ENCODE peak calls at places on chromosomes 2 and 18, in seven cellular contexts. One of them, this sample, is unnamed.

GRCh38 chr18:812673-813404 is 797 bp upstream of the YES1 start:
- DNase-seq in colonic mucosa: peak; percentile 80
- DNase-seq in tibial artery: peak; percentile 90
- DNase-seq in CD8-positive, alpha-beta memory T cell: peak; percentile 81
- DNase-seq in psoas muscle: peak; percentile 87
- DNase-seq in heart right ventricle: peak; percentile 81
- DNase-seq in CD4-positive, CD25-positive, alpha-beta regulatory T cell: peak; percentile 83
- DNase-seq in this sample: peak; percentile 79

GRCh38 chr2:204313256-204313655 is 232.0 kb upstream of the PARD3B start:
- DNase-seq in tibial artery: no peak
- DNase-seq in heart right ventricle: peak; percentile 25
- DNase-seq in colonic mucosa: no peak
- DNase-seq in CD8-positive, alpha-beta memory T cell: no peak
- DNase-seq in psoas muscle: no peak
- DNase-seq in CD4-positive, CD25-positive, alpha-beta regulatory T cell: no peak
- DNase-seq in this sample: no peak

GRCh38 chr2:20667531-20668401 is 822 bp downstream of the GDF7 start:
- DNase-seq in CD8-positive, alpha-beta memory T cell: no peak
- DNase-seq in tibial artery: peak; percentile 71
- DNase-seq in CD4-positive, CD25-positive, alpha-beta regulatory T cell: no peak
- DNase-seq in heart right ventricle: no peak
- DNase-seq in colonic mucosa: no peak
- DNase-seq in psoas muscle: no peak
- DNase-seq in this sample: no peak

GRCh38 chr2:23434721-23435121 is 49.7 kb downstream of the KLHL29 start:
- DNase-seq in tibial artery: peak; percentile 55
- DNase-seq in CD8-positive, alpha-beta memory T cell: no peak
- DNase-seq in heart right ventricle: no peak
- DNase-seq in colonic mucosa: no peak
- DNase-seq in psoas muscle: no peak
- DNase-seq in CD4-positive, CD25-positive, alpha-beta regulatory T cell: no peak
- DNase-seq in this sample: no peak

GRCh38 chr2:187499941-187500532 is 52.0 kb upstream of the CALCRL start:
- DNase-seq in tibial artery: no peak
- DNase-seq in heart right ventricle: peak; percentile 57
- DNase-seq in psoas muscle: peak; percentile 48
- DNase-seq in colonic mucosa: peak; percentile 61
- DNase-seq in CD4-positive, CD25-positive, alpha-beta regulatory T cell: peak; percentile 36
- DNase-seq in CD8-positive, alpha-beta memory T cell: no peak
- DNase-seq in this sample: no peak

GRCh38 chr2:238841542-238842181 is 6.2 kb upstream of the TWIST2 start:
- DNase-seq in CD4-positive, CD25-positive, alpha-beta regulatory T cell: no peak
- DNase-seq in CD8-positive, alpha-beta memory T cell: no peak
- DNase-seq in tibial artery: no peak
- DNase-seq in heart right ventricle: no peak
- DNase-seq in colonic mucosa: no peak
- DNase-seq in psoas muscle: no peak
- DNase-seq in this sample: no peak

GRCh38 chr18:75179819-75180600 is 28.9 kb downstream of the PTGR3 start:
- DNase-seq in psoas muscle: no peak
- DNase-seq in heart right ventricle: no peak
- DNase-seq in colonic mucosa: no peak
- DNase-seq in CD4-positive, CD25-positive, alpha-beta regulatory T cell: no peak
- DNase-seq in CD8-positive, alpha-beta memory T cell: no peak
- DNase-seq in tibial artery: no peak
- DNase-seq in this sample: no peak

GRCh38 chr18:79401494-79402208 is 5.9 kb downstream of the NFATC1 start:
- DNase-seq in tibial artery: no peak
- DNase-seq in heart right ventricle: no peak
- DNase-seq in CD8-positive, alpha-beta memory T cell: no peak
- DNase-seq in CD4-positive, CD25-positive, alpha-beta regulatory T cell: peak; percentile 35
- DNase-seq in psoas muscle: peak; percentile 65
- DNase-seq in colonic mucosa: no peak
- DNase-seq in this sample: no peak

GRCh38 chr2:9191044-9191481 is 15.5 kb upstream of the ASAP2 start:
- DNase-seq in CD4-positive, CD25-positive, alpha-beta regulatory T cell: no peak
- DNase-seq in heart right ventricle: peak; percentile 86
- DNase-seq in colonic mucosa: no peak
- DNase-seq in psoas muscle: peak; percentile 84
- DNase-seq in tibial artery: peak; percentile 97
- DNase-seq in CD8-positive, alpha-beta memory T cell: no peak
- DNase-seq in this sample: no peak

GRCh38 chr2:143160732-143161707 is 31.8 kb downstream of the ARHGAP15 start:
- DNase-seq in tibial artery: no peak
- DNase-seq in colonic mucosa: no peak
- DNase-seq in heart right ventricle: no peak
- DNase-seq in psoas muscle: no peak
- DNase-seq in CD8-positive, alpha-beta memory T cell: no peak
- DNase-seq in CD4-positive, CD25-positive, alpha-beta regulatory T cell: no peak
- DNase-seq in this sample: no peak

GRCh38 chr18:22604390-22604985 is 186.8 kb upstream of the CTAGE1 start:
- DNase-seq in tibial artery: peak; percentile 82
- DNase-seq in CD8-positive, alpha-beta memory T cell: no peak
- DNase-seq in CD4-positive, CD25-positive, alpha-beta regulatory T cell: no peak
- DNase-seq in colonic mucosa: no peak
- DNase-seq in heart right ventricle: peak; percentile 79
- DNase-seq in psoas muscle: peak; percentile 57
- DNase-seq in this sample: no peak

GRCh38 chr2:186641807-186642321 is 52.0 kb upstream of the FAM171B start:
- DNase-seq in tibial artery: no peak
- DNase-seq in heart right ventricle: peak; percentile 45
- DNase-seq in CD8-positive, alpha-beta memory T cell: peak; percentile 17
- DNase-seq in colonic mucosa: peak; percentile 25
- DNase-seq in CD4-positive, CD25-positive, alpha-beta regulatory T cell: peak; percentile 72
- DNase-seq in psoas muscle: no peak
- DNase-seq in this sample: peak; percentile 41

GRCh38 chr2:133680399-133681044 is 112.3 kb upstream of the NCKAP5 start:
- DNase-seq in CD8-positive, alpha-beta memory T cell: no peak
- DNase-seq in psoas muscle: no peak
- DNase-seq in tibial artery: no peak
- DNase-seq in colonic mucosa: no peak
- DNase-seq in CD4-positive, CD25-positive, alpha-beta regulatory T cell: no peak
- DNase-seq in heart right ventricle: no peak
- DNase-seq in this sample: no peak

GRCh38 chr18:34633368-34633767 is 76.7 kb upstream of the DTNA start:
- DNase-seq in heart right ventricle: no peak
- DNase-seq in tibial artery: no peak
- DNase-seq in colonic mucosa: no peak
- DNase-seq in CD8-positive, alpha-beta memory T cell: no peak
- DNase-seq in psoas muscle: no peak
- DNase-seq in CD4-positive, CD25-positive, alpha-beta regulatory T cell: no peak
- DNase-seq in this sample: no peak

GRCh38 chr2:220789961-220790360 is 782.1 kb downstream of the EPHA4 start:
- DNase-seq in psoas muscle: no peak
- DNase-seq in colonic mucosa: no peak
- DNase-seq in tibial artery: no peak
- DNase-seq in CD8-positive, alpha-beta memory T cell: no peak
- DNase-seq in heart right ventricle: no peak
- DNase-seq in CD4-positive, CD25-positive, alpha-beta regulatory T cell: no peak
- DNase-seq in this sample: no peak

GRCh38 chr18:12376034-12376717 is 851 bp downstream of the AFG3L2 start:
- DNase-seq in psoas muscle: no peak
- DNase-seq in CD8-positive, alpha-beta memory T cell: peak; percentile 5
- DNase-seq in CD4-positive, CD25-positive, alpha-beta regulatory T cell: no peak
- DNase-seq in heart right ventricle: peak; percentile 47
- DNase-seq in tibial artery: no peak
- DNase-seq in colonic mucosa: peak; percentile 47
- DNase-seq in this sample: no peak

GRCh38 chr2:230738391-230738811 is 25.8 kb downstream of the CAB39 start:
- DNase-seq in CD8-positive, alpha-beta memory T cell: no peak
- DNase-seq in psoas muscle: no peak
- DNase-seq in heart right ventricle: no peak
- DNase-seq in tibial artery: no peak
- DNase-seq in colonic mucosa: no peak
- DNase-seq in CD4-positive, CD25-positive, alpha-beta regulatory T cell: no peak
- DNase-seq in this sample: no peak

GRCh38 chr2:199463000-199463692 is 5.4 kb upstream of the SATB2 start:
- DNase-seq in heart right ventricle: peak; percentile 44
- DNase-seq in tibial artery: no peak
- DNase-seq in psoas muscle: peak; percentile 89
- DNase-seq in CD8-positive, alpha-beta memory T cell: no peak
- DNase-seq in colonic mucosa: peak; percentile 92
- DNase-seq in CD4-positive, CD25-positive, alpha-beta regulatory T cell: peak; percentile 43
- DNase-seq in this sample: no peak

GRCh38 chr2:85926931-85927527 is 38.2 kb upstream of the ST3GAL5 start:
- DNase-seq in psoas muscle: no peak
- DNase-seq in colonic mucosa: no peak
- DNase-seq in CD4-positive, CD25-positive, alpha-beta regulatory T cell: no peak
- DNase-seq in heart right ventricle: no peak
- DNase-seq in tibial artery: no peak
- DNase-seq in CD8-positive, alpha-beta memory T cell: no peak
- DNase-seq in this sample: no peak

GRCh38 chr2:85840091-85840490 is 48.7 kb downstream of the ST3GAL5 start:
- DNase-seq in tibial artery: no peak
- DNase-seq in psoas muscle: no peak
- DNase-seq in CD8-positive, alpha-beta memory T cell: peak; percentile 43
- DNase-seq in colonic mucosa: no peak
- DNase-seq in heart right ventricle: no peak
- DNase-seq in CD4-positive, CD25-positive, alpha-beta regulatory T cell: peak; percentile 29
- DNase-seq in this sample: peak; percentile 47

GRCh38 chr2:42906557-42907380 is 114.4 kb upstream of the HAAO start:
- DNase-seq in CD4-positive, CD25-positive, alpha-beta regulatory T cell: no peak
- DNase-seq in tibial artery: peak; percentile 94
- DNase-seq in heart right ventricle: peak; percentile 48
- DNase-seq in colonic mucosa: peak; percentile 51
- DNase-seq in psoas muscle: peak; percentile 77
- DNase-seq in CD8-positive, alpha-beta memory T cell: no peak
- DNase-seq in this sample: no peak

GRCh38 chr2:109379507-109379906 is 234.3 kb downstream of the SEPTIN10 start:
- DNase-seq in colonic mucosa: peak; percentile 6
- DNase-seq in CD4-positive, CD25-positive, alpha-beta regulatory T cell: no peak
- DNase-seq in heart right ventricle: no peak
- DNase-seq in CD8-positive, alpha-beta memory T cell: no peak
- DNase-seq in tibial artery: no peak
- DNase-seq in psoas muscle: peak; percentile 26
- DNase-seq in this sample: no peak

GRCh38 chr18:53018791-53019190 is 678.8 kb downstream of the DCC start:
- DNase-seq in heart right ventricle: no peak
- DNase-seq in colonic mucosa: no peak
- DNase-seq in psoas muscle: no peak
- DNase-seq in CD8-positive, alpha-beta memory T cell: no peak
- DNase-seq in CD4-positive, CD25-positive, alpha-beta regulatory T cell: no peak
- DNase-seq in tibial artery: no peak
- DNase-seq in this sample: no peak

GRCh38 chr2:54586062-54586982 is 130.2 kb downstream of the SPTBN1 start:
- DNase-seq in tibial artery: no peak
- DNase-seq in CD4-positive, CD25-positive, alpha-beta regulatory T cell: no peak
- DNase-seq in psoas muscle: no peak
- DNase-seq in heart right ventricle: no peak
- DNase-seq in colonic mucosa: no peak
- DNase-seq in CD8-positive, alpha-beta memory T cell: no peak
- DNase-seq in this sample: no peak

GRCh38 chr2:54585136-54585535 is 129.0 kb downstream of the SPTBN1 start:
- DNase-seq in tibial artery: no peak
- DNase-seq in CD8-positive, alpha-beta memory T cell: no peak
- DNase-seq in heart right ventricle: no peak
- DNase-seq in CD4-positive, CD25-positive, alpha-beta regulatory T cell: peak; percentile 37
- DNase-seq in colonic mucosa: no peak
- DNase-seq in psoas muscle: no peak
- DNase-seq in this sample: no peak

GRCh38 chr2:54587439-54588016 is 131.4 kb downstream of the SPTBN1 start:
- DNase-seq in psoas muscle: no peak
- DNase-seq in heart right ventricle: no peak
- DNase-seq in CD4-positive, CD25-positive, alpha-beta regulatory T cell: no peak
- DNase-seq in colonic mucosa: no peak
- DNase-seq in CD8-positive, alpha-beta memory T cell: no peak
- DNase-seq in tibial artery: no peak
- DNase-seq in this sample: no peak

GRCh38 chr2:54582987-54583386 is 126.9 kb downstream of the SPTBN1 start:
- DNase-seq in psoas muscle: no peak
- DNase-seq in colonic mucosa: no peak
- DNase-seq in tibial artery: no peak
- DNase-seq in CD4-positive, CD25-positive, alpha-beta regulatory T cell: no peak
- DNase-seq in heart right ventricle: no peak
- DNase-seq in CD8-positive, alpha-beta memory T cell: no peak
- DNase-seq in this sample: no peak

GRCh38 chr2:54584598-54584997 is 128.5 kb downstream of the SPTBN1 start:
- DNase-seq in CD4-positive, CD25-positive, alpha-beta regulatory T cell: no peak
- DNase-seq in CD8-positive, alpha-beta memory T cell: no peak
- DNase-seq in heart right ventricle: no peak
- DNase-seq in tibial artery: no peak
- DNase-seq in colonic mucosa: no peak
- DNase-seq in psoas muscle: no peak
- DNase-seq in this sample: no peak
- H3K4me1 ChIP-seq in CD4-positive, CD25-positive, alpha-beta regulatory T cell: peaks cover 88% of the 10 kb centered on the region
- H3K4me1 ChIP-seq in CD8-positive, alpha-beta memory T cell: peaks cover 95% of the 10 kb centered on the region
- H3K4me1 ChIP-seq in heart right ventricle: peaks cover 100% of the 10 kb centered on the region
- H3K4me1 ChIP-seq in tibial artery: peaks cover 29% of the 10 kb centered on the region
- H3K4me1 ChIP-seq in colonic mucosa: peaks cover 41% of the 10 kb centered on the region
- H3K4me1 ChIP-seq in psoas muscle: peaks cover 59% of the 10 kb centered on the region
- H3K4me1 ChIP-seq in this sample: peaks cover 100% of the 10 kb centered on the region

DNA sequence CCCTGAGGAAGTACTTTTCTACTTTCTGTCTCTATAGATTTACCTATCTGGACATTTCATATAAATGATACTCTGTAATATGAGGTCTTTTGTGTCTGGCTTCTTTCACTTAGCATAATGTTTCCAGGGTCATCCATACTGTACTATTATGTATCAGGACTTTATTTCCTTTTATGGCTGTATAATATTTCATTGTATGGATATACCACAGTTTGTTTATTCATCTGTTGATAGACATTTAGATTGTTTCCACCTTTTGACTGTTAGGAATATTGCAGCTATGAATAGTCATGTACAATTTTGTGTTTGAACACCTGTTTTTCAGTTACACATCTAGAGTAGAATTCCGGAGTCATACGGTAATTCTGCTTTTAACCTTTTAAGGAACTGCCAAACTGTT is 73.8 kb downstream of the TMEM185B start:
- DNase-seq in CD8-positive, alpha-beta memory T cell: no peak
- DNase-seq in heart right ventricle: no peak
- DNase-seq in colonic mucosa: no peak
- DNase-seq in psoas muscle: no peak
- DNase-seq in tibial artery: no peak
- DNase-seq in CD4-positive, CD25-positive, alpha-beta regulatory T cell: no peak
- DNase-seq in this sample: no peak
- H3K9me3 ChIP-seq in CD8-positive, alpha-beta memory T cell: no peaks in the 10 kb centered on the region
- H3K9me3 ChIP-seq in heart right ventricle: peaks cover 42% of the 10 kb centered on the region
- H3K9me3 ChIP-seq in colonic mucosa: no peaks in the 10 kb centered on the region
- H3K9me3 ChIP-seq in psoas muscle: peaks cover 9% of the 10 kb centered on the region
- H3K9me3 ChIP-seq in tibial artery: peaks cover 22% of the 10 kb centered on the region
- H3K9me3 ChIP-seq in CD4-positive, CD25-positive, alpha-beta regulatory T cell: no peaks in the 10 kb centered on the region
- H3K9me3 ChIP-seq in this sample: no peaks in the 10 kb centered on the region

GRCh38 chr2:392921-393270 is 105.0 kb upstream of the ALKAL2 start:
- DNase-seq in CD8-positive, alpha-beta memory T cell: no peak
- DNase-seq in CD4-positive, CD25-positive, alpha-beta regulatory T cell: peak; percentile 2
- DNase-seq in colonic mucosa: no peak
- DNase-seq in psoas muscle: no peak
- DNase-seq in heart right ventricle: no peak
- DNase-seq in tibial artery: no peak
- DNase-seq in this sample: no peak
- H3K36me3 ChIP-seq in CD8-positive, alpha-beta memory T cell: no peaks in the 10 kb centered on the region
- H3K36me3 ChIP-seq in CD4-positive, CD25-positive, alpha-beta regulatory T cell: no peaks in the 10 kb centered on the region
- H3K36me3 ChIP-seq in colonic mucosa: no peaks in the 10 kb centered on the region
- H3K36me3 ChIP-seq in psoas muscle: no peaks in the 10 kb centered on the region
- H3K36me3 ChIP-seq in heart right ventricle: no peaks in the 10 kb centered on the region
- H3K36me3 ChIP-seq in tibial artery: no peaks in the 10 kb centered on the region
- H3K36me3 ChIP-seq in this sample: no peaks in the 10 kb centered on the region

DNA sequence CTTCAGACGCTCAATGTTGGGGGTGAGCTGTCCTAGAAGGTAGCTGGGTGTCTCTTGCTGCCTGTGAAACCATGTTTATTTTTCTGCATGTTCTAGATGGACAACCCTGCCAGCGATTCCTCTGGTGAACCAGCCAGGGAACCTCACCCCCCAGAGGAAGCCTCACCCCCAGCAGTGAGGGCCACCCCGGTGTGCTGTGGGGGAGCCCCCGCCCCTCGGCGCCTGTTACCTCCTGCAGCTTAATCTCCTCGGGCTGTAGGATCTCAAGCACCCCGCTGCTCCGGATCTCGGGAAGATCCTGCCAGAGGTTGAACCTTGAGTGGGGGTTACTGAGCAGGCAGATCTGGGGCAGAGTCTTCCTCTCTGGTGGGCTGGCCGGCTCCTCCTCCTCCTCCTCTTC is 50.0 kb downstream of the SNORC start:
- DNase-seq in tibial artery: no peak
- DNase-seq in psoas muscle: no peak
- DNase-seq in heart right ventricle: no peak
- DNase-seq in colonic mucosa: no peak
- DNase-seq in CD8-positive, alpha-beta memory T cell: no peak
- DNase-seq in CD4-positive, CD25-positive, alpha-beta regulatory T cell: no peak
- DNase-seq in this sample: no peak
- H3K4me1 ChIP-seq in tibial artery: no peaks in the 10 kb centered on the region
- H3K4me1 ChIP-seq in psoas muscle: no peaks in the 10 kb centered on the region
- H3K4me1 ChIP-seq in heart right ventricle: no peaks in the 10 kb centered on the region
- H3K4me1 ChIP-seq in colonic mucosa: no peaks in the 10 kb centered on the region
- H3K4me1 ChIP-seq in CD8-positive, alpha-beta memory T cell: no peaks in the 10 kb centered on the region
- H3K4me1 ChIP-seq in CD4-positive, CD25-positive, alpha-beta regulatory T cell: no peaks in the 10 kb centered on the region
- H3K4me1 ChIP-seq in this sample: no peaks in the 10 kb centered on the region